ENCODE peak calls at places on chromosomes 4 and X, in six cellular contexts. One of them, this sample, is unnamed.

GRCh38 chr4:149371021-149371420 is 444.6 kb downstream of the IQCM start:
- DNase-seq in left ventricle myocardium inferior: no peak
- DNase-seq in cardiac fibroblast: peak
- DNase-seq in H9: peak
- DNase-seq in Panc1: peak
- DNase-seq in hepatocyte: peak
- DNase-seq in this sample: peak

GRCh38 chr4:53686521-53686920 is 95.2 kb upstream of the LNX1 start:
- DNase-seq in left ventricle myocardium inferior: no peak
- DNase-seq in cardiac fibroblast: no peak
- DNase-seq in H9: no peak
- DNase-seq in Panc1: no peak
- DNase-seq in hepatocyte: no peak
- DNase-seq in this sample: no peak

GRCh38 chrX:154458954-154459829 is 1.1 kb downstream of the PLXNA3 start:
- DNase-seq in left ventricle myocardium inferior: peak
- DNase-seq in cardiac fibroblast: no peak
- DNase-seq in H9: no peak
- DNase-seq in Panc1: no peak
- DNase-seq in hepatocyte: peak
- DNase-seq in this sample: no peak

GRCh38 chrX:107714196-107714811 is 61.3 kb downstream of the TSC22D3 start:
- DNase-seq in left ventricle myocardium inferior: no peak
- DNase-seq in cardiac fibroblast: peak
- DNase-seq in H9: no peak
- DNase-seq in Panc1: no peak
- DNase-seq in hepatocyte: no peak
- DNase-seq in this sample: no peak

GRCh38 chrX:65821721-65822496 is 154.5 kb downstream of the MSN start:
- DNase-seq in left ventricle myocardium inferior: peak
- DNase-seq in cardiac fibroblast: no peak
- DNase-seq in H9: no peak
- DNase-seq in Panc1: no peak
- DNase-seq in hepatocyte: no peak
- DNase-seq in this sample: no peak

GRCh38 chrX:155632424-155633100 is 19.8 kb upstream of the TMLHE start:
- DNase-seq in left ventricle myocardium inferior: no peak
- DNase-seq in cardiac fibroblast: peak
- DNase-seq in H9: no peak
- DNase-seq in Panc1: no peak
- DNase-seq in hepatocyte: no peak
- DNase-seq in this sample: no peak

GRCh38 chr4:112282860-112283667 is 2.6 kb downstream of the TIFA start:
- DNase-seq in left ventricle myocardium inferior: no peak
- DNase-seq in cardiac fibroblast: no peak
- DNase-seq in H9: no peak
- DNase-seq in Panc1: no peak
- DNase-seq in hepatocyte: no peak
- DNase-seq in this sample: no peak

GRCh38 chrX:122622800-122623199 is 561.3 kb upstream of the GRIA3 start:
- DNase-seq in left ventricle myocardium inferior: no peak
- DNase-seq in cardiac fibroblast: peak
- DNase-seq in H9: no peak
- DNase-seq in Panc1: no peak
- DNase-seq in hepatocyte: no peak
- DNase-seq in this sample: no peak

GRCh38 chrX:24828600-24828999 is 134.9 kb downstream of the POLA1 start:
- DNase-seq in left ventricle myocardium inferior: no peak
- DNase-seq in cardiac fibroblast: no peak
- DNase-seq in H9: no peak
- DNase-seq in Panc1: no peak
- DNase-seq in hepatocyte: no peak
- DNase-seq in this sample: no peak

DNA sequence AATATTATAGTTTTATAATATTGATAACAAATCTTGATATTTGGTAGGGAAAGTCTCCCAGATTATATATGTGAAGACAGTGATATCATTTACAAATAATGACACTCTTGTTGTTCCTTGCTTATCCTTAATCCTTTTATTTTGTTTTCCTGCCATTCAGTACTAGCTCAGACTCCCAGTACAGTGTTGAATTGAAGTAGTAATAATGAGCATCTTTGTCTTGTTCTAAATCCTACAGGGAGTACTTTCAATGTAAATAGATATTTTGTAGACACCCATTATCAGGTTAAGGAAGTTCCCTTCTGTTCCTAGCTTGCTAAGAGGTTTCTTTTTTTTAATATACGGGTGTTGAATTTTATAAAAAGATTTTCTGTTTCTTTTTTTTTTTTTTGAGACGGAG is 33.0 kb downstream of the WWC2 start:
- DNase-seq in left ventricle myocardium inferior: no peak
- DNase-seq in cardiac fibroblast: no peak
- DNase-seq in H9: no peak
- DNase-seq in Panc1: no peak
- DNase-seq in hepatocyte: no peak
- DNase-seq in this sample: no peak
- TF ChIP-seq CTCF in left ventricle myocardium inferior: no peak
- TF ChIP-seq CTCF in cardiac fibroblast: no peak
- TF ChIP-seq CTCF in H9: no peak
- TF ChIP-seq CTCF in Panc1: no peak
- TF ChIP-seq CTCF in hepatocyte: no peak
- TF ChIP-seq CTCF in this sample: no peak

DNA sequence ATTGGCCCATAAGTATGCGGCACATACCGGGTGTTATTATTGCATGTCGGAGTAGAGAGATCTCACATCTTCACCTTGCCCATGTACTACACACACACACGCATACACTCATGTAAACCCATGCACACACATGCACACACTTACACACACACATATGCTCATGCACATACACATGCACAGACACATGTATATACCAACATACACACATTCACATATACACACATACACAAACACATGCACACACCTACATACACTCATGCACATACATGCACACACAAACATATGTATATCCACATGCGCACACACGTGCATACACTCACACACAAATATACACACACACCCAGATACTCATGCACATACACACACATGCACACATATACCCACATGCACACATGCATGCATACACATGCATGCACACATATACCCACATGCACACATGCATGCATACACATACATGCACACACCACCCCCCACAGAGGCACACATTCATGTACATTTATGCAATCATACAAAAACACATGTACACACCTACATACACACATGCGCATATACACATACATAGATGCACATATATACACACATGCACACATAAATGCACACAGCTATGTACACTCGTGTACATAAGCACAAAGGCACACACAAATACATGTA is 11.2 kb downstream of the CYP4V2 start:
- DNase-seq in left ventricle myocardium inferior: no peak
- DNase-seq in cardiac fibroblast: no peak
- DNase-seq in H9: no peak
- DNase-seq in Panc1: no peak
- DNase-seq in hepatocyte: no peak
- DNase-seq in this sample: no peak
- TF ChIP-seq CTCF in left ventricle myocardium inferior: no peak
- TF ChIP-seq CTCF in cardiac fibroblast: no peak
- TF ChIP-seq CTCF in H9: no peak
- TF ChIP-seq CTCF in Panc1: no peak
- TF ChIP-seq CTCF in hepatocyte: no peak
- TF ChIP-seq CTCF in this sample: no peak

DNA sequence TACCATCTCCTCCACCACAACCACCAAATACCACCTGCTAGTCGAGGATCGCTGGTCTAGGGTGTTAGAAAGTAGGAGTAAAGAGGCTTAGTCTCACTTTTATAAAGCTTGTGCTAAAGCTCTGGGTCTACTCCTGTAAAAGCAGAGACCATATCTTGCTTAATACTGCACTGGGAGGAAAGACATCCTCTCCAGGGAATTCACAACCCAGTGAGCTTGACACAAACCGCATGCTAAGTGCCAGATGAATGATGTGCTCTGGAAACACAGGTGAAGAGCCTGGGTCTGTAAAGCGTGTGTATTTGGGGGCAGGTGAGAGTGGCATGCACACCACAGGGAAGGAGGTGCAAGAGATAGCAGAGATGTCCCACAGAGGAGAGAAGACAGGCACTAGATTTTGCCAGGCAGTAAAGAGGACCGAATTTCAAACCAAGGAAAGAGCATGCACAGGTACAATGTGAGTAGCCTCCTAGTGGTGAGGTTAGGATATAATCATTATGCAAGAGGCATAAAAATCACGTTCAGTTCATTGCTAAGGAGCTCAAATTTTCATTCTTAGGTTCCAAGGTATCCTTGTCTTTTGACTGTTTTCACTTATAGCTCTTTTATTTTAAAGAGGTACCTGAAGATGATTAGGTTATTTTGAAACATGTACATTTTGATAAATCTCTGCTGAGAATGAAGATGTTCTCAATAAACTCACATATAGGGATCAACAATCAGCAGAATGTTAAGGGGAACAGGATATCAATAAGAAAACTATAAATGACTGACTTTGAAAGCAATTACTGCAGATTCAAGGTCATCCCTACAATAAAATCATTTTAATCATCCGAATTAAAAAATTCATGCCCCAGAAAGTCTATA is 20.7 kb downstream of the TAPT1 start:
- DNase-seq in left ventricle myocardium inferior: no peak
- DNase-seq in cardiac fibroblast: peak
- DNase-seq in H9: no peak
- DNase-seq in Panc1: no peak
- DNase-seq in hepatocyte: peak
- DNase-seq in this sample: no peak
- TF ChIP-seq CTCF in left ventricle myocardium inferior: peak
- TF ChIP-seq CTCF in cardiac fibroblast: peak
- TF ChIP-seq CTCF in H9: peak
- TF ChIP-seq CTCF in Panc1: peak
- TF ChIP-seq CTCF in hepatocyte: peak
- TF ChIP-seq CTCF in this sample: peak

GRCh38 chr4:36823199-36823967 is 421.2 kb upstream of the NWD2 start:
- DNase-seq in left ventricle myocardium inferior: no peak
- DNase-seq in cardiac fibroblast: peak
- DNase-seq in H9: no peak
- DNase-seq in Panc1: no peak
- DNase-seq in hepatocyte: no peak
- DNase-seq in this sample: peak

DNA sequence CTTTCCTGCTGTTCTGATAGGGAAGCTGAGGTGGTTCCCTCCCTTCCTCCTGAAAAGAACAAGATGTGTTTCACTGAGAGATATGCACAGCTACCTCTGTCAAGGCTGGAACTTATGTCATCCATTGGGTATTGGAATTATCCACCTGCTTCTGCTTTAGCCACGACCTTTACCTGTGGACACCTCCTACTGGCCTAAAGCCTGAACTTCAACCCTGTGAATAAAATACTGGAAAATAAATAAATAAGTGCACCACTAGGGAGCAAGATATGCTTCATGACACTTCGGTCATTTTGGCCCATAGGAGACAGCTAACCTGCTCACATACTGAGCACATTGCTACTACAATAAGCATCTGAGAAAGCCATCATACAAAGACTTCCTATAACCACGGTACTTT is 419.9 kb upstream of the NWD2 start:
- DNase-seq in left ventricle myocardium inferior: no peak
- DNase-seq in cardiac fibroblast: no peak
- DNase-seq in H9: no peak
- DNase-seq in Panc1: no peak
- DNase-seq in hepatocyte: no peak
- DNase-seq in this sample: no peak
- TF ChIP-seq CTCF in left ventricle myocardium inferior: no peak
- TF ChIP-seq CTCF in cardiac fibroblast: no peak
- TF ChIP-seq CTCF in H9: peak
- TF ChIP-seq CTCF in Panc1: no peak
- TF ChIP-seq CTCF in hepatocyte: no peak
- TF ChIP-seq CTCF in this sample: peak

GRCh38 chrX:17323397-17323796 is 51.6 kb upstream of the NHS start:
- DNase-seq in left ventricle myocardium inferior: no peak
- DNase-seq in cardiac fibroblast: no peak
- DNase-seq in H9: no peak
- DNase-seq in Panc1: no peak
- DNase-seq in hepatocyte: no peak
- DNase-seq in this sample: no peak
- TF ChIP-seq CTCF in left ventricle myocardium inferior: no peak
- TF ChIP-seq CTCF in cardiac fibroblast: no peak
- TF ChIP-seq CTCF in H9: peak
- TF ChIP-seq CTCF in Panc1: no peak
- TF ChIP-seq CTCF in hepatocyte: no peak
- TF ChIP-seq CTCF in this sample: no peak

DNA sequence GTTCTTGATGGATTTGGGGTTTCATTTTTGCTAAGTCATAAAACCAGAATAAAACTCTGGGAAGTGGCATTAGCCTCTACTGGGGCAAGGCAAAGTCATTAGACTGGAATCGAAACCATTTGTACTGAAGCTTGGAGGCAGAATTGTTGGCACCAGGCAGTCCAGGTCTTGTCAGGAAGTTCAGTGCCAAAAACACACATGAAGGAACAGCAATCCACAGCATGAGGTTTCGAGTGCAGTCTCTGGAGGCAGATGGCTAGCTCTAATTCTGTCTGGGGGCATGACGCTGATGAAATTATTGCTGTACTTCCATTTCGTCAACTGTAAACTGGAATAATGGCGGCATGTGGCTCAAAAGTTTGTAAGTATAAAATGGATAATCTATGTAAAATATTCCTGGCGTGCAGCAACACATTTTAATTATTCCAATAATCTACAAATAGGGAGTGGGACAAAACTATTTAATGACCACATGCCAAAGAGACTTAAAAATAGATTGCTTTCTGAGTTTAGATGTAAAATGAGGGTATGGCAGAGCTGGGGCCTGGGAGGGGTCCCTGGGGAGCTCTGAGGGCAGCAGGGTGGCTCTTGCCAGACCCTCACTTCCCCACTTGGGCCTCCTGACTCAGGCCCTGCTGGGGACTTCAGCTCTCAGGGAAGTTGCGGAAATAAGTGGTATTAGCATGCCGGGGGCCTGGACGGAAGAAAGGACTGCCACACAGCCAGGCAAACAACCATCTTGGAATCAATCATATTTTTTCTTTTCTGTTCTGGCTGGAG is 18.8 kb upstream of the CENPU start:
- DNase-seq in left ventricle myocardium inferior: no peak
- DNase-seq in cardiac fibroblast: no peak
- DNase-seq in H9: no peak
- DNase-seq in Panc1: no peak
- DNase-seq in hepatocyte: no peak
- DNase-seq in this sample: no peak
- TF ChIP-seq CTCF in left ventricle myocardium inferior: no peak
- TF ChIP-seq CTCF in cardiac fibroblast: no peak
- TF ChIP-seq CTCF in H9: no peak
- TF ChIP-seq CTCF in Panc1: no peak
- TF ChIP-seq CTCF in hepatocyte: no peak
- TF ChIP-seq CTCF in this sample: no peak

GRCh38 chr4:1623390-1623789 is 60.7 kb downstream of the FAM53A start:
- DNase-seq in left ventricle myocardium inferior: no peak
- DNase-seq in cardiac fibroblast: no peak
- DNase-seq in H9: no peak
- DNase-seq in Panc1: no peak
- DNase-seq in hepatocyte: no peak
- DNase-seq in this sample: no peak
- TF ChIP-seq CTCF in left ventricle myocardium inferior: no peak
- TF ChIP-seq CTCF in cardiac fibroblast: no peak
- TF ChIP-seq CTCF in H9: no peak
- TF ChIP-seq CTCF in Panc1: no peak
- TF ChIP-seq CTCF in hepatocyte: no peak
- TF ChIP-seq CTCF in this sample: no peak

GRCh38 chr4:89868999-89869589 is 25.6 kb upstream of the MMRN1 start:
- DNase-seq in left ventricle myocardium inferior: no peak
- DNase-seq in cardiac fibroblast: peak
- DNase-seq in H9: no peak
- DNase-seq in Panc1: no peak
- DNase-seq in hepatocyte: no peak
- DNase-seq in this sample: no peak
- TF ChIP-seq CTCF in left ventricle myocardium inferior: peak
- TF ChIP-seq CTCF in cardiac fibroblast: peak
- TF ChIP-seq CTCF in H9: peak
- TF ChIP-seq CTCF in Panc1: no peak
- TF ChIP-seq CTCF in hepatocyte: peak
- TF ChIP-seq CTCF in this sample: peak

GRCh38 chrX:5916945-5917344 is 311.7 kb downstream of the NLGN4X start:
- DNase-seq in left ventricle myocardium inferior: no peak
- DNase-seq in cardiac fibroblast: no peak
- DNase-seq in H9: no peak
- DNase-seq in Panc1: no peak
- DNase-seq in hepatocyte: no peak
- DNase-seq in this sample: no peak
- TF ChIP-seq CTCF in left ventricle myocardium inferior: no peak
- TF ChIP-seq CTCF in cardiac fibroblast: no peak
- TF ChIP-seq CTCF in H9: peak
- TF ChIP-seq CTCF in Panc1: no peak
- TF ChIP-seq CTCF in hepatocyte: no peak
- TF ChIP-seq CTCF in this sample: no peak

This sample was measured in GM12864.